ENCODE peak calls at places on chromosome 6, in eight cellular contexts. O is glutamatergic neuron, M is GM12865, V is SK-N-SH, A is fibroblast of pulmonary artery, G is cardiac muscle cell, T is body of pancreas, C is HFF-Myc. U is an unnamed sample.

GRCh38 chr6:35181933-35182612 is 31.7 kb upstream of the SCUBE3 start:
- DNase-seq in O (no peak), M (peak), V (peak), A (peak), G (peak), T (peak), C (peak), U (no peak)

GRCh38 chr6:45830441-45831139 is 185.1 kb downstream of the CLIC5 start:
- DNase-seq in O (no peak), M (peak), V (no peak), A (no peak), G (peak), T (no peak), C (no peak), U (no peak)

GRCh38 chr6:16767765-16768514 is 6.7 kb upstream of the ATXN1 start:
- DNase-seq in O (no peak), M (no peak), V (no peak), A (no peak), G (no peak), T (no peak), C (no peak), U (no peak)

GRCh38 chr6:32529697-32530429 is at the start of gene HLA-DRB5:
- DNase-seq in O (no peak), M (peak), V (no peak), A (peak), G (peak), T (no peak), C (no peak), U (no peak)

GRCh38 chr6:101462576-101462975 is 69.1 kb downstream of the GRIK2 start:
- DNase-seq in O (no peak), M (no peak), V (peak), A (no peak), G (peak), T (no peak), C (peak), U (no peak)

GRCh38 chr6:27866370-27867050 is 45.7 kb downstream of the OR2B2 start:
- DNase-seq in O (no peak), M (peak), V (peak), A (peak), G (peak), T (no peak), C (peak), U (no peak)

GRCh38 chr6:143400258-143401059 is 50.0 kb downstream of the ADAT2 start:
- DNase-seq in O (no peak), M (peak), V (no peak), A (peak), G (peak), T (no peak), C (no peak), U (no peak)

GRCh38 chr6:52641826-52642225 is 29.1 kb upstream of the TMEM14A start:
- DNase-seq in O (no peak), M (no peak), V (no peak), A (no peak), G (peak), T (no peak), C (no peak), U (no peak)

GRCh38 chr6:24359640-24360454 is 2.0 kb upstream of the DCDC2 start:
- DNase-seq in O (peak), M (peak), V (peak), A (peak), G (peak), T (peak), C (peak), U (peak)

GRCh38 chr6:70394518-70395300 is 18.6 kb upstream of the FAM135A start:
- DNase-seq in O (no peak), M (no peak), V (no peak), A (no peak), G (no peak), T (peak), C (no peak), U (no peak)

GRCh38 chr6:43628392-43629103 is 516 bp downstream of the GTPBP2 start:
- DNase-seq in O (peak), M (peak), V (peak), A (peak), G (peak), T (peak), C (no peak), U (no peak)

GRCh38 chr6:147522597-147522996 is 14.1 kb downstream of the SAMD5 start:
- DNase-seq in O (no peak), M (peak), V (no peak), A (no peak), G (no peak), T (no peak), C (no peak), U (no peak)

GRCh38 chr6:20876016-20876415 is 341.8 kb downstream of the CDKAL1 start:
- DNase-seq in O (no peak), M (peak), V (peak), A (peak), G (peak), T (no peak), C (peak), U (peak)

GRCh38 chr6:90536516-90536915 is 50.4 kb downstream of the MAP3K7 start:
- DNase-seq in O (no peak), M (no peak), V (no peak), A (peak), G (no peak), T (no peak), C (no peak), U (no peak)

GRCh38 chr6:98452721-98453120 is 381.7 kb upstream of the POU3F2 start:
- DNase-seq in O (no peak), M (no peak), V (no peak), A (no peak), G (no peak), T (no peak), C (no peak), U (no peak)

GRCh38 chr6:13923527-13924145 is 1.1 kb upstream of the RNF182 start:
- DNase-seq in O (no peak), M (no peak), V (no peak), A (peak), G (peak), T (no peak), C (no peak), U (no peak)

GRCh38 chr6:145887969-145888368 is 73.4 kb upstream of the FBXO30 start:
- DNase-seq in O (no peak), M (peak), V (peak), A (peak), G (peak), T (peak), C (no peak), U (no peak)

GRCh38 chr6:63441266-63441956 is 121.6 kb upstream of the LGSN start:
- DNase-seq in O (no peak), M (peak), V (peak), A (no peak), G (no peak), T (no peak), C (no peak), U (no peak)

GRCh38 chr6:130968486-130968885 is 94.6 kb downstream of the EPB41L2 start:
- DNase-seq in O (no peak), M (no peak), V (no peak), A (no peak), G (no peak), T (no peak), C (no peak), U (no peak)

GRCh38 chr6:22036267-22036666 is 260.6 kb downstream of the PRL start:
- DNase-seq in O (no peak), M (peak), V (peak), A (peak), G (peak), T (peak), C (no peak), U (no peak)

GRCh38 chr6:40950986-40951730 is 87.9 kb downstream of the UNC5CL start:
- DNase-seq in O (no peak), M (no peak), V (peak), A (no peak), G (no peak), T (no peak), C (no peak), U (no peak)

GRCh38 chr6:131051316-131051715 is 11.7 kb downstream of the EPB41L2 start:
- DNase-seq in O (no peak), M (no peak), V (no peak), A (no peak), G (no peak), T (no peak), C (no peak), U (no peak)

GRCh38 chr6:7390218-7390878 is 740 bp downstream of the RIOK1 start:
- DNase-seq in O (no peak), M (no peak), V (no peak), A (no peak), G (no peak), T (no peak), C (no peak), U (no peak)

GRCh38 chr6:3251462-3252314 is 7.1 kb upstream of the PSMG4 start:
- DNase-seq in O (peak), M (peak), V (peak), A (peak), G (peak), T (peak), C (peak), U (peak)

GRCh38 chr6:52157301-52157930 is 28.8 kb upstream of the IL17A start:
- DNase-seq in O (no peak), M (peak), V (no peak), A (no peak), G (peak), T (no peak), C (no peak), U (no peak)

GRCh38 chr6:108966855-108967755 is 118.9 kb downstream of the ARMC2 start:
- DNase-seq in O (peak), M (no peak), V (peak), A (peak), G (peak), T (no peak), C (no peak), U (no peak)

GRCh38 chr6:2767327-2767985 is 2.3 kb downstream of the WRNIP1 start:
- DNase-seq in O (no peak), M (no peak), V (no peak), A (no peak), G (no peak), T (no peak), C (no peak), U (no peak)

GRCh38 chr6:15358579-15359327 is 112.9 kb downstream of the JARID2 start:
- DNase-seq in O (peak), M (peak), V (no peak), A (peak), G (peak), T (no peak), C (no peak), U (no peak)

GRCh38 chr6:41584668-41585205 is 38.6 kb downstream of the FOXP4 start:
- DNase-seq in O (no peak), M (no peak), V (no peak), A (no peak), G (no peak), T (peak), C (no peak), U (no peak)

GRCh38 chr6:157615411-157615763 is 207.7 kb upstream of the SNX9 start:
- DNase-seq in O (no peak), M (no peak), V (no peak), A (peak), G (peak), T (no peak), C (no peak), U (no peak)

DNA sequence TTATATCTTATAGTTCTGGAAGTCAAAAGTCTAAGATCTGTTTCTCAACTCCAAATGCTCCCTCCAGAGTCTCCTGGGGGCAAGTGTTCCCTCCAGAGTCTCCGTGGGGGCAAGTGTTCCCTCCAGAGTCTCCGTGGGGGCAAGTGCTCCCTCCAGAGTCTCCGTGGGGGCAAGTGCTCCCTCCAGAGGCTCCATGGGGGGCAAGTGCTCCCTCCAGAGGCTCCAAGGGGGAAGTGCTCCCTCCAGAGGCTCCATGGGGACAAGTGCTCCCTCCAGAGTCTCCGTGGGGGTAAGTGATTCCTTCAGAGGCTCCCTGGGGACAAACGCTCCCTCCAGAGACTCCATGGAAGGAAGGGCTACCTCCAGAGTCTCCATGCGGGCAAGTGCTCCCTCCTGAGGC is 34.0 kb upstream of the THBS2 start:
- DNase-seq in O (no peak), M (no peak), V (no peak), A (no peak), G (no peak), T (no peak), C (no peak), U (no peak)
- TF ChIP-seq CTCF in O (no peak), M (no peak), V (no peak), A (no peak), G (peak), T (no peak), C (peak), U (no peak)

GRCh38 chr6:129893513-129894098 is 32.5 kb upstream of the TMEM244 start:
- DNase-seq in O (no peak), M (peak), V (no peak), A (peak), G (peak), T (no peak), C (no peak), U (no peak)
- TF ChIP-seq CTCF in O (peak), M (peak), V (peak), A (peak), G (peak), T (no peak), C (peak), U (peak)

DNA sequence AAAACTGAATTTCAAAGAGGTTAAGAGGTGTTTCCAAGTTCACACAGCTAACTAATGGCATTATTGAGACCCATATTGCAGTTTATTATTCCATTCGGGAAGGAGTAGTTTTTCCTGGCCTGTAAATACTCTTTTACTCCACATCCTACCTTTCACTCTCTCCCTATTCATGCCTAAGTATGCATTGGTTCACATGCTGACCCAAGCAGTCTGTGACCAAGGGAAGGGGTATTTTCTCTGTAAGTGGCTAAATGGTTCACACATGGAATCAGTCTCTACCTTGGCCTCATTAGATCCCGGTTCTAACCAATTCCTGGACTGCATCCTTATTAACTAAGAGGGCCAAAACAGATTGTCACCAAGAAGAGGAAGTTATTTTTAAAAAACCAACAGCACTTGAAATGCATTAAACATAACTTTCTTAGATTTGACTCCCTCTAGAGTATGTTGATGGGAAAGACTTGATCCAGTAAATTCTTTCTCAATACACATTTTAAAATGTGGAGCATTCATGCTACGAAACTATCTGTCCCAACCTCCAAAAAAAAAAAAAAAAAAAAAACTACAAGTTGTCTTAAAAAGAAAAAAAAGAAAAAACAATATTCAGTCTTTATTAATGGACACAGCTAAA is 17.8 kb upstream of the RSPO3 start:
- DNase-seq in O (no peak), M (no peak), V (no peak), A (peak), G (peak), T (no peak), C (no peak), U (no peak)
- TF ChIP-seq CTCF in O (peak), M (no peak), V (peak), A (peak), G (peak), T (peak), C (no peak), U (peak)

GRCh38 chr6:118963003-118963402 is 28.0 kb upstream of the MCM9 start:
- DNase-seq in O (no peak), M (no peak), V (no peak), A (peak), G (peak), T (no peak), C (no peak), U (no peak)
- TF ChIP-seq CTCF in O (no peak), M (no peak), V (peak), A (peak), G (peak), T (peak), C (no peak), U (peak)

DNA sequence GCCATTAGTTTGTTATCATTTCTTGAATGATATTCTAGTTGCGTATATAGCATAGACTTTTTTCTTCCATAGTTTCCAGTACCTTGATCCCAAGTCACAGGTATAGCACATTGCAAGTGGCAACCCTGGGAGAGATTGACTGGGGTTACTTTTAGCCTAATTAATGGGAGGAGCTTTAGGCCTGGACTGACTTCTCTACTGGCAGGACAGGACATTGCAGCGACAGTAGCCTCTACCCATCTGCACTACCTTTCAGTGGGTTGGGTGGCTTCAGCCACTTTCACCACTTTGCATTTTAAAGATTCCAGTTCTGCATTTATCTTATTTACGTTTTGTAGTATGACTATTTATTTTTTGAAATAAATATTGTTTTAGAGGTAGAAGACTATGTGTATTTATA is 320.3 kb downstream of the RIMS1 start:
- DNase-seq in O (no peak), M (no peak), V (no peak), A (no peak), G (no peak), T (no peak), C (no peak), U (no peak)
- TF ChIP-seq CTCF in O (no peak), M (no peak), V (no peak), A (no peak), G (no peak), T (no peak), C (no peak), U (no peak)